ENCODE peak calls at places on chromosomes 2 and 18, in four cellular contexts. F, H, M and C are unnamed samples.
A peak's percentile ranks its signal among the peaks of the same experiment; 100 is the strongest.

GRCh38 chr2:864501-865106 is 86.0 kb upstream of the SNTG2 start:
- DNase-seq in F (no peak), H (no peak), M (no peak), C (no peak)

GRCh38 chr2:21333249-21333648 is 209.5 kb downstream of the TDRD15 start:
- DNase-seq in F (no peak), H (no peak), M (no peak), C (no peak)

GRCh38 chr2:241929551-241930490 is 60.3 kb downstream of the RTP5 start:
- DNase-seq in F (no peak), H (no peak), M (no peak), C (no peak)

GRCh38 chr2:59734743-59735142 is 818.7 kb downstream of the BCL11A start:
- DNase-seq in F (no peak), H (no peak), M (no peak), C (no peak)

GRCh38 chr2:7037340-7038333 is 120.4 kb downstream of the RNF144A start:
- DNase-seq in F (peak; percentile 71), H (peak; percentile 62), M (no peak), C (peak; percentile 52)

GRCh38 chr18:47247036-47247832 is 4.2 kb downstream of the SKOR2 start:
- DNase-seq in F (no peak), H (no peak), M (no peak), C (no peak)

GRCh38 chr2:238929242-238930081 is 81.6 kb downstream of the TWIST2 start:
- DNase-seq in F (peak; percentile 76), H (peak; percentile 82), M (no peak), C (no peak)

GRCh38 chr2:85243101-85244072 is 84.4 kb downstream of the TGOLN2 start:
- DNase-seq in F (peak; percentile 50), H (peak; percentile 70), M (no peak), C (no peak)

GRCh38 chr2:202084265-202084664 is 11.2 kb downstream of the KIAA2012 start:
- DNase-seq in F (no peak), H (no peak), M (no peak), C (no peak)

GRCh38 chr18:61435064-61435652 is 101.9 kb downstream of the CDH20 start:
- DNase-seq in F (no peak), H (no peak), M (no peak), C (peak; percentile 2)

GRCh38 chr2:7752291-7752690 is 835.1 kb downstream of the RNF144A start:
- DNase-seq in F (no peak), H (no peak), M (no peak), C (no peak)

GRCh38 chr2:150133623-150134022 is 353.8 kb downstream of the RND3 start:
- DNase-seq in F (no peak), H (no peak), M (no peak), C (no peak)

GRCh38 chr2:73418343-73418742 is 32.7 kb downstream of the ALMS1 start:
- DNase-seq in F (peak; percentile 70), H (peak; percentile 83), M (no peak), C (no peak)

GRCh38 chr2:220614064-220614463 is 958.0 kb downstream of the EPHA4 start:
- DNase-seq in F (no peak), H (no peak), M (no peak), C (no peak)

GRCh38 chr2:165868211-165868610 is 74.2 kb upstream of the GALNT3 start:
- DNase-seq in F (no peak), H (no peak), M (no peak), C (no peak)

GRCh38 chr2:880201-880970 is 70.3 kb upstream of the SNTG2 start:
- DNase-seq in F (no peak), H (no peak), M (no peak), C (no peak)

GRCh38 chr2:33130544-33130943 is 183.8 kb downstream of the LTBP1 start:
- DNase-seq in F (no peak), H (no peak), M (no peak), C (no peak)

GRCh38 chr2:147525724-147526489 is 318.9 kb upstream of the ACVR2A start:
- DNase-seq in F (no peak), H (no peak), M (no peak), C (no peak)

GRCh38 chr2:175156534-175156933 is 11.5 kb downstream of the ATF2 start:
- DNase-seq in F (no peak), H (no peak), M (no peak), C (no peak)

GRCh38 chr18:25786778-25787177 is 303.6 kb downstream of the SS18 start:
- DNase-seq in F (no peak), H (no peak), M (no peak), C (no peak)

GRCh38 chr2:239465017-239466001 is 64.5 kb upstream of the HDAC4 start:
- DNase-seq in F (peak; percentile 85), H (peak; percentile 74), M (peak; percentile 41), C (no peak)

GRCh38 chr18:1513519-1513918 is 608.8 kb downstream of the ADCYAP1 start:
- DNase-seq in F (no peak), H (no peak), M (no peak), C (no peak)

GRCh38 chr2:67070826-67071225 is 326.3 kb upstream of the ETAA1 start:
- DNase-seq in F (no peak), H (no peak), M (no peak), C (no peak)

GRCh38 chr2:195696012-195696411 is 39.0 kb downstream of the SLC39A10 start:
- DNase-seq in F (no peak), H (no peak), M (no peak), C (no peak)